ENCODE peak calls at places on chromosome 7, in ten cellular contexts. N is right lobe of liver, R is prostate gland, K is hepatocyte, A is neural progenitor cell, V is tibial artery, O is foreskin fibroblast, H is MM.1S, C is GM23338, P is OCI-LY7. I is an unnamed sample.

GRCh38 chr7:101935521-101936141 is 118.2 kb downstream of the CUX1 start:
- DNase-seq in K (no peak), N (peak; percentile 85), A (no peak), R (no peak), C (no peak), O (no peak), V (peak; percentile 77), P (peak; percentile 65), H (no peak), I (no peak)

GRCh38 chr7:91814189-91814588 is 66.3 kb downstream of the MTERF1 start:
- DNase-seq in N (no peak), H (no peak), P (no peak), K (no peak), C (no peak), R (no peak), V (no peak), A (no peak), O (no peak), I (no peak)

GRCh38 chr7:36115448-36116321 is 37.4 kb upstream of the EEPD1 start:
- DNase-seq in A (no peak), P (no peak), V (peak; percentile 75), N (peak; percentile 90), R (no peak), H (no peak), O (peak; percentile 97), C (no peak), K (peak; percentile 92), I (no peak)

GRCh38 chr7:127786184-127786583 is 134.2 kb downstream of the SND1 start:
- DNase-seq in K (no peak), A (no peak), C (no peak), R (no peak), P (no peak), N (no peak), V (no peak), O (no peak), H (no peak), I (no peak)

GRCh38 chr7:128867842-128868623 is 5.4 kb downstream of the ATP6V1F start:
- DNase-seq in K (no peak), N (no peak), V (no peak), A (no peak), O (no peak), C (peak; percentile 57), H (no peak), P (no peak), R (no peak), I (no peak)

GRCh38 chr7:503575-504111 is 16.0 kb downstream of the PDGFA start:
- DNase-seq in H (no peak), A (no peak), P (no peak), K (peak; percentile 94), V (no peak), O (no peak), C (no peak), R (no peak), N (peak; percentile 91), I (no peak)

GRCh38 chr7:66267249-66267648 is 62.1 kb downstream of the TPST1 start:
- DNase-seq in O (peak; percentile 79), N (no peak), A (no peak), R (peak; percentile 10), K (peak; percentile 23), C (no peak), P (no peak), V (peak; percentile 74), H (no peak), I (no peak)

GRCh38 chr7:48246073-48246472 is 74.8 kb downstream of the ABCA13 start:
- DNase-seq in N (no peak), K (no peak), A (no peak), O (no peak), P (no peak), C (no peak), H (no peak), R (no peak), V (peak; percentile 23), I (no peak)

GRCh38 chr7:154777023-154777422 is 225.9 kb downstream of the PAXIP1 start:
- DNase-seq in V (no peak), O (peak; percentile 1), K (peak; percentile 62), H (no peak), R (no peak), P (no peak), N (no peak), C (no peak), A (peak; percentile 27), I (no peak)

GRCh38 chr7:135670179-135670578 is 7.9 kb downstream of the STMP1 start:
- DNase-seq in C (no peak), H (no peak), A (no peak), O (peak; percentile 90), V (no peak), N (no peak), K (no peak), P (no peak), R (no peak), I (no peak)

GRCh38 chr7:91164948-91165845 is 99.0 kb upstream of the FZD1 start:
- DNase-seq in A (no peak), K (no peak), P (peak; percentile 56), V (no peak), N (no peak), O (peak; percentile 73), H (no peak), R (no peak), C (no peak), I (no peak)

GRCh38 chr7:142612264-142612881 is 136.9 kb upstream of the PRSS1 start:
- DNase-seq in A (no peak), R (no peak), K (no peak), H (no peak), N (no peak), V (no peak), C (no peak), O (peak; percentile 79), P (no peak), I (no peak)

GRCh38 chr7:155489862-155490696 is 32.1 kb downstream of the EN2 start:
- DNase-seq in O (no peak), C (peak; percentile 56), N (no peak), R (no peak), A (peak; percentile 82), P (no peak), K (no peak), H (no peak), V (no peak), I (no peak)

GRCh38 chr7:80760292-80760691 is 121.8 kb downstream of the CD36 start:
- DNase-seq in R (no peak), A (peak; percentile 66), V (no peak), C (peak; percentile 41), P (no peak), H (no peak), K (no peak), O (no peak), N (no peak), I (peak; percentile 88)

GRCh38 chr7:36129048-36129534 is 24.0 kb upstream of the EEPD1 start:
- DNase-seq in H (no peak), A (no peak), P (no peak), C (no peak), N (peak; percentile 65), K (peak; percentile 47), O (no peak), V (peak; percentile 82), R (peak; percentile 43), I (peak; percentile 22)

GRCh38 chr7:20159226-20159747 is 57.9 kb downstream of the MACC1 start:
- DNase-seq in N (no peak), O (no peak), K (no peak), A (no peak), H (no peak), C (no peak), P (no peak), V (no peak), R (no peak), I (no peak)

GRCh38 chr7:20153567-20153966 is 63.6 kb downstream of the MACC1 start:
- DNase-seq in K (no peak), H (no peak), O (no peak), C (no peak), A (no peak), N (no peak), R (no peak), P (no peak), V (no peak), I (no peak)

GRCh38 chr7:20153999-20154398 is 63.2 kb downstream of the MACC1 start:
- DNase-seq in P (no peak), V (no peak), N (no peak), A (no peak), H (no peak), C (no peak), O (no peak), K (no peak), R (no peak), I (no peak)

GRCh38 chr7:20157456-20157855 is 59.7 kb downstream of the MACC1 start:
- DNase-seq in V (no peak), R (no peak), O (no peak), A (no peak), K (no peak), H (no peak), C (no peak), P (no peak), N (no peak), I (no peak)

DNA sequence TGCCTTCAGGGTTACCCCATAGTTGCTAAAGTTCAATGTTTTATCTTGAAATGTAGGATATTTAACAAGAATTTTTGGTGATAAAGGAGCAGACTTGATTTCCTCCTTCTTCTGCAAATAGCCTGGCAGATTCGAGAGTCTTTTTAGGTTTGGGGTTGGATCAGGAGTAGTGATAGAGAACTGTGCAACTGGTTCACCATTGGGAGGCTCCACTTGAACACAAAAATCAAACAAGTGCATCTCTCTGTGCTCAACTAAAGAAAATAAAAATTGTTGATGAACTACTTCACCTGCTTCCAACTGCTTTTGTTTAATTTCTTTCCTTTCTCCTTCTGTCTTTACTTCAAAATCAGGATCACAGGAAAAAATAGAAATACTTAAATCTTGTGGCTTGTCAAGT is 58.5 kb downstream of the MACC1 start:
- DNase-seq in O (no peak), C (no peak), K (no peak), P (peak; percentile 19), V (no peak), N (no peak), H (peak; percentile 23), A (no peak), R (no peak), I (no peak)
- TF ChIP-seq CTCF in O (peak; percentile 13), C (no peak), K (peak; percentile 16), P (peak; percentile 64), V (peak; percentile 17), N (no peak), H (peak; percentile 37), A (peak; percentile 29), R (peak; percentile 28), I (no peak)

GRCh38 chr7:73829921-73830617 is 727 bp upstream of the CLDN4 start:
- DNase-seq in H (no peak), R (peak; percentile 44), K (peak; percentile 77), C (no peak), V (no peak), O (no peak), P (no peak), N (no peak), A (no peak), I (no peak)
- TF ChIP-seq CTCF in H (no peak), R (no peak), K (peak; percentile 41), C (no peak), V (no peak), O (no peak), P (peak; percentile 30), N (no peak), A (peak; percentile 3), I (no peak)

GRCh38 chr7:1975581-1975980 is 257.2 kb downstream of the MAD1L1 start:
- DNase-seq in H (no peak), O (no peak), A (no peak), V (no peak), C (no peak), N (no peak), K (no peak), R (no peak), P (no peak), I (no peak)
- TF ChIP-seq CTCF in H (no peak), O (no peak), A (no peak), V (no peak), C (no peak), N (no peak), K (no peak), R (no peak), P (no peak), I (no peak)

GRCh38 chr7:5302577-5302976 is 19.8 kb downstream of the SLC29A4 start:
- DNase-seq in A (no peak), P (no peak), K (no peak), C (no peak), H (no peak), O (no peak), R (no peak), N (no peak), V (no peak), I (no peak)
- TF ChIP-seq CTCF in A (no peak), P (no peak), K (no peak), C (no peak), H (no peak), O (no peak), R (no peak), N (no peak), V (no peak), I (no peak)

I was measured in LNCaP clone FGC.